ENCODE peak calls at places on chromosomes 11 and 22, in nine cellular contexts. O is cardiac muscle cell; T is RWPE2; E is aorta; M is CD4-positive, alpha-beta T cell; K is IMR-90; N is sigmoid colon; R is CD4-positive, CD25-positive, alpha-beta regulatory T cell; J is A673. I is an unnamed sample.

GRCh38 chr22:37337204-37337943 is 55.1 kb downstream of the CYTH4 start:
- DNase-seq in O (peak), T (no peak), E (no peak), M (no peak), K (peak), N (no peak), R (no peak), J (no peak), I (no peak)

GRCh38 chr11:106031210-106031845 is 9.3 kb upstream of the MSANTD4 start:
- DNase-seq in O (no peak), T (no peak), E (no peak), M (no peak), K (peak), N (no peak), R (no peak), J (no peak), I (no peak)

GRCh38 chr11:95863486-95864140 is 60.3 kb downstream of the MTMR2 start:
- DNase-seq in O (peak), T (no peak), E (no peak), M (no peak), K (peak), N (no peak), R (no peak), J (no peak), I (no peak)

GRCh38 chr11:70036971-70037882 is 40.9 kb upstream of the ANO1 start:
- DNase-seq in O (no peak), T (no peak), E (no peak), M (no peak), K (no peak), N (no peak), R (no peak), J (no peak), I (no peak)

GRCh38 chr11:19511413-19512183 is 201.0 kb upstream of the NAV2 start:
- DNase-seq in O (peak), T (no peak), E (peak), M (no peak), K (no peak), N (peak), R (no peak), J (no peak), I (peak)

GRCh38 chr11:569273-569885 is 6.9 kb upstream of the PHRF1 start:
- DNase-seq in O (no peak), T (no peak), E (no peak), M (no peak), K (no peak), N (no peak), R (no peak), J (no peak), I (peak)

GRCh38 chr11:121610706-121611105 is 157.9 kb upstream of the SORL1-AS1 start:
- DNase-seq in O (no peak), T (no peak), E (no peak), M (no peak), K (no peak), N (no peak), R (no peak), J (no peak), I (no peak)

GRCh38 chr11:132405728-132406127 is 1035.3 kb downstream of the NTM start:
- DNase-seq in O (no peak), T (no peak), E (no peak), M (no peak), K (no peak), N (no peak), R (no peak), J (no peak), I (no peak)

GRCh38 chr11:2206291-2206690 is 34.7 kb upstream of the TH start:
- DNase-seq in O (no peak), T (peak), E (no peak), M (no peak), K (no peak), N (peak), R (no peak), J (no peak), I (peak)

GRCh38 chr22:45291061-45291930 is 6.5 kb downstream of the UPK3A start:
- DNase-seq in O (no peak), T (no peak), E (no peak), M (no peak), K (no peak), N (no peak), R (no peak), J (no peak), I (no peak)

GRCh38 chr11:130528301-130528651 is 79.8 kb downstream of the ADAMTS15 start:
- DNase-seq in O (no peak), T (no peak), E (no peak), M (no peak), K (peak), N (no peak), R (no peak), J (no peak), I (no peak)

GRCh38 chr11:36455658-36456111 is 54.4 kb downstream of the TRAF6 start:
- DNase-seq in O (peak), T (no peak), E (peak), M (no peak), K (peak), N (peak), R (no peak), J (peak), I (peak)

GRCh38 chr11:114832532-114833125 is 154.3 kb downstream of the NXPE2 start:
- DNase-seq in O (no peak), T (no peak), E (no peak), M (no peak), K (no peak), N (no peak), R (no peak), J (no peak), I (no peak)

GRCh38 chr11:111530091-111530490 is 10.4 kb upstream of the LAYN start:
- DNase-seq in O (peak), T (no peak), E (no peak), M (no peak), K (no peak), N (no peak), R (no peak), J (no peak), I (no peak)

GRCh38 chr11:115334932-115335788 is 169.1 kb downstream of the CADM1 start:
- DNase-seq in O (peak), T (no peak), E (no peak), M (no peak), K (peak), N (no peak), R (no peak), J (peak), I (no peak)

GRCh38 chr22:31449521-31449920 is 40.1 kb downstream of the EIF4ENIF1 start:
- DNase-seq in O (no peak), T (no peak), E (no peak), M (no peak), K (no peak), N (no peak), R (no peak), J (no peak), I (no peak)

GRCh38 chr11:79094601-79095000 is 346.2 kb downstream of the TENM4 start:
- DNase-seq in O (no peak), T (no peak), E (no peak), M (no peak), K (no peak), N (no peak), R (no peak), J (no peak), I (no peak)

GRCh38 chr22:47149976-47150375 is 387.5 kb downstream of the TBC1D22A start:
- DNase-seq in O (no peak), T (no peak), E (no peak), M (no peak), K (no peak), N (no peak), R (no peak), J (no peak), I (no peak)

GRCh38 chr11:112513936-112514716 is 253.5 kb upstream of the PLET1 start:
- DNase-seq in O (no peak), T (no peak), E (no peak), M (no peak), K (no peak), N (no peak), R (no peak), J (peak), I (no peak)

GRCh38 chr22:43831561-43832392 is 19.7 kb upstream of the EFCAB6 start:
- DNase-seq in O (no peak), T (no peak), E (no peak), M (no peak), K (no peak), N (peak), R (no peak), J (no peak), I (peak)

GRCh38 chr11:27497284-27497866 is 9.2 kb downstream of the LIN7C start:
- DNase-seq in O (peak), T (no peak), E (no peak), M (no peak), K (peak), N (no peak), R (peak), J (peak), I (no peak)

GRCh38 chr11:123519055-123519796 is 89.2 kb downstream of the GRAMD1B start:
- DNase-seq in O (peak), T (no peak), E (no peak), M (no peak), K (peak), N (no peak), R (no peak), J (no peak), I (no peak)

GRCh38 chr11:123521001-123521400 is 90.9 kb downstream of the GRAMD1B start:
- DNase-seq in O (no peak), T (no peak), E (no peak), M (no peak), K (no peak), N (no peak), R (no peak), J (no peak), I (no peak)

GRCh38 chr11:123518496-123519054 is 88.5 kb downstream of the GRAMD1B start:
- DNase-seq in O (no peak), T (no peak), E (no peak), M (no peak), K (no peak), N (no peak), R (no peak), J (no peak), I (no peak)

GRCh38 chr11:123517559-123518364 is 87.7 kb downstream of the GRAMD1B start:
- DNase-seq in O (no peak), T (no peak), E (no peak), M (no peak), K (no peak), N (no peak), R (no peak), J (no peak), I (no peak)

DNA sequence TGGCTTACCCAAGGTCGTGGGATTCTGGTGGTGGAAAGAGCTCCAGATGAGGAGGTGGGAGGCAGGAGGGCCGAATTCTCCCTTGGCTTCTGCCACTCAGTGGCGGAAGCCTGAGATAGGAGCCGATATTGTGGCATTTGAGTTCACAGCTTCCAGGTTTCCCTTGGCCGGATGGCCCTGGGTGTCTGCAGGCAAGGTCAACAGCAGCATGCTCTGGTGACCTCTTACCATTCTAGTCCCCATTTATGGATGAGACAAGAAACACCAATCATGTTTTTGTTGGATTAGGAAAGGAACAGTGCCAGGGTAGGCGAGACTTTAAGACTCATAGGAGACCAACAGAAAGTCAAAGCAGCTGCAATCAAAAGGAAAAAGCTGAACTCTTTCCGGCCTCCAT is 89.7 kb downstream of the GRAMD1B start:
- DNase-seq in O (no peak), T (no peak), E (no peak), M (no peak), K (no peak), N (no peak), R (no peak), J (no peak), I (no peak)
- H3K27ac ChIP-seq in O (peak), T (no peak), E (no peak), M (no peak), K (no peak), N (no peak), R (no peak), J (no peak), I (peak)

DNA sequence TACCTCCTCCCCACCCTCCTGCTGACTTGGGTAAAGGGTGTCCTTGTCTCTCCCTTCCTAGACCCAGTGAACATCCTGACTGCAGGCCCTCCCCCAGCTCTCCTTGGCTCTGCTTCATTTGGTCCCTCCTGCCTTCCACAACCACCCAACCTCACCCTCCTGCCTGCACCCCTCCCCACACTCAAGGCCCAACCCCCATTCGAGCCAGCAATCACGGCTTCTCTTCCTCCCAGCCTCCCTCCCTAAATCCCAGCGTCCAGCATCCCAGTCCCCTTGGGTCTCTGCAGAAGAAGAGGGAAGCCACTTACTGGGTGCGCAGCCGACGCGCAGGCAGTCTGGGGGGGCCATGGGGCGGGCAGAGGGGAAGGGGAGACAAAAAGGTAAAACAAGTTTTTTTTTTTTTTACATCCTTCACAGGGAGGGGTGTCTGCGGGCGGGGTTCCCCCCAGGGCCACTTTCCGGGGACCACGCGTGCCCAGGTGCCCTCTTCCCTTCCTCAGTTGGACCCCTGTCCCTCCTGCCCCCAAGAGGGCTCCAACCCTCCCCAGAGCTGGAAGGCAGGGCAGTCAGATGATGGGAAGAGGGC is 62.5 kb downstream of the SLC22A12 start:
- DNase-seq in O (no peak), T (no peak), E (no peak), M (no peak), K (no peak), N (no peak), R (no peak), J (no peak), I (peak)
- H3K27ac ChIP-seq in O (no peak), T (no peak), E (no peak), M (no peak), K (no peak), N (no peak), R (no peak), J (no peak), I (no peak)

DNA sequence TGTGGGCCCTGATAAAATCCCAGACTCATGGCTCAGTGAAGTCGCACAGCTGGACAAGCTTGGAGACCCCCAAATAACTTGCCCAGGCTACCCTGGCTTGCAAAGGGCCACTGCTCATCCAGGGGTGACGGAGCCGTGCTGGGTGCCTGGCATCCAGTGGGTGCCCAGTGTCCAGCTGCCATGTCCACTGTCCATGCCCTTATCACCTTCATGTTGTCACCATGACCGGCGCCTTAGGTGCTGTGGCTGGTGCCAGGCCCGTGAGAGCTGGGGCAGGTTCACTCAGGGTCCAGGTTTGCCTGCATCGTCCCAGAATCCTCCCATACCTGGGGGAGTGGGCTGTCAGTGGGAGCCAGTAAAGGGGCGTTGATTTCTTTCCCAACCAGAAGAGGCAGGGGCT is 57.4 kb downstream of the LRP5 start:
- DNase-seq in O (no peak), T (no peak), E (no peak), M (no peak), K (no peak), N (no peak), R (no peak), J (no peak), I (no peak)
- H3K27ac ChIP-seq in O (peak), T (no peak), E (peak), M (no peak), K (no peak), N (peak), R (no peak), J (no peak), I (peak)

GRCh38 chr22:20553947-20554741 is 46.7 kb downstream of the MED15 start:
- DNase-seq in O (no peak), T (no peak), E (no peak), M (no peak), K (no peak), N (peak), R (no peak), J (no peak), I (no peak)
- H3K27ac ChIP-seq in O (no peak), T (no peak), E (peak), M (no peak), K (peak), N (peak), R (peak), J (no peak), I (peak)

GRCh38 chr11:74809820-74810219 is 61.2 kb downstream of the RNF169 start:
- DNase-seq in O (no peak), T (no peak), E (no peak), M (no peak), K (no peak), N (no peak), R (no peak), J (no peak), I (no peak)

GRCh38 chr11:74806267-74806666 is 57.6 kb downstream of the RNF169 start:
- DNase-seq in O (no peak), T (no peak), E (no peak), M (no peak), K (no peak), N (no peak), R (no peak), J (no peak), I (no peak)
- H3K27ac ChIP-seq in O (no peak), T (no peak), E (no peak), M (no peak), K (no peak), N (no peak), R (no peak), J (no peak), I (no peak)

DNA sequence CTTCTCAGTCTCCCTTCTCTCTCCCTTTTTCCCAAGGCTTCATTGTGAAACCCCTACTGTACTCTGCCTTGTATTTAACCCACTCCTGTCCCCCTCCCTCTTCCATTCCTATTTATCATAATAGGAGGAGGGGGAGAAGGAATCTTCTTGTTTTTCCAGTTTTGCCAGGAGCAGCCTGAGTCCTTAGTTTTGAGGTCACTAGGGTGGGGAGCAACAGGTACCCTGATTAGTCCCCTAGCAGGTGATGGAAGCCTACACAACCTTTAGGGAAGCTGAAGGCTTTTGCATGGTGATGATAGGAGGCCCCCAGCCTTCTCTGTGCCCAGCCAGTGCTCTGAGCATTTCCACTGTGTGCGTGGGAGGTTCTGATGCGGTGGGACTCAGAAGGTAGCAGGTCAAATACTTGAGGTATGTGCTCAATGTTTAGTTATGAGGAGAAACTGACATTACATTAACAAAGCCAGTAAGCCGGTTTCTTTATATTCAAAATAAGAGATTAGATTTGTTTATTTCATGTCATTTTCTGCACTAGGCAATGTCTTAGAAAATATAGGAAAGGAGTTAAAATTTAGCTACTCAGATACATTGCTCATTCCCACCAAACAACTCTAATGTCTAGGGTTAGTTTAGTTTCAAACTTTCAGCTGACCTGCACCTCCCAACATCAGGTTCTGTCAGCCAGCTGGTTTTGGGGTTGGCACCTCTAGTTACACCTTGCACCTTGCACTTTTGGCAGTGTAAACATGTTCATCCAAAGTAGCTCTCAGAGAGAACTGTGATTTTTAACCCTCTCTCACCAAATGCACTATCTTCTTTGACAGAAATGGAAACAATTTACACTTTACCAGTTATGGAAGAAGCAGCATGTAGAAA is 26.0 kb downstream of the PARVA start:
- DNase-seq in O (peak), T (no peak), E (no peak), M (no peak), K (peak), N (no peak), R (no peak), J (no peak), I (no peak)
- H3K27ac ChIP-seq in O (no peak), T (no peak), E (peak), M (no peak), K (peak), N (peak), R (no peak), J (no peak), I (no peak)